ENCODE peak calls at places on chromosomes 5 and 9, in eight cellular contexts. X is NCI-H2081; N is hippocampal formation; S is activated T-cell treated with anti-CD3 and anti-CD28 coated beads, Interleukin-2, amount 50 U/mL, for 24 hours; B is HEK293T; W is GM13976; D is cardiac fibroblast; I is Daoy. P is an unnamed sample.

GRCh38 chr9:137318976-137319375 is 16.9 kb upstream of the NRARP start:
- DNase-seq in I (peak), S (no peak), X (no peak), D (peak), B (no peak), N (peak), W (no peak), P (no peak)

GRCh38 chr5:6583049-6583880 is 49.6 kb downstream of the NSUN2 start:
- DNase-seq in S (no peak), D (peak), X (no peak), I (peak), W (peak), B (no peak), N (no peak), P (peak)

GRCh38 chr9:100601216-100601615 is 23.3 kb downstream of the CAVIN4 start:
- DNase-seq in N (peak), S (peak), X (peak), B (peak), I (peak), D (peak), W (peak), P (no peak)

GRCh38 chr9:123997665-123998277 is 13.8 kb upstream of the LHX2 start:
- DNase-seq in S (peak), I (peak), D (no peak), W (peak), N (no peak), B (no peak), X (no peak), P (no peak)

GRCh38 chr5:84382363-84383295 is 2.1 kb downstream of the EDIL3 start:
- DNase-seq in I (peak), X (no peak), D (peak), N (peak), S (no peak), W (peak), B (peak), P (peak)

GRCh38 chr9:93596399-93596798 is 20.0 kb downstream of the PHF2 start:
- DNase-seq in B (no peak), I (no peak), X (no peak), N (no peak), S (no peak), W (no peak), D (no peak), P (no peak)

GRCh38 chr5:138258704-138259285 is 15.6 kb downstream of the GFRA3 start:
- DNase-seq in B (no peak), S (no peak), X (no peak), D (no peak), W (no peak), N (no peak), I (no peak), P (no peak)

GRCh38 chr5:155480731-155481131 is 467.2 kb downstream of the KIF4B start:
- DNase-seq in W (no peak), S (no peak), B (no peak), N (no peak), X (no peak), I (no peak), D (no peak), P (no peak)

GRCh38 chr5:61407706-61408105 is 75.6 kb downstream of the ZSWIM6 start:
- DNase-seq in X (no peak), I (no peak), B (no peak), W (no peak), N (no peak), S (no peak), D (no peak), P (no peak)

GRCh38 chr5:31271567-31271966 is 78.1 kb downstream of the CDH6 start:
- DNase-seq in W (no peak), D (no peak), B (no peak), S (no peak), I (no peak), N (no peak), X (no peak), P (no peak)

GRCh38 chr5:12840972-12841371 is 936.7 kb upstream of the CTNND2 start:
- DNase-seq in S (no peak), W (no peak), X (no peak), B (no peak), I (no peak), D (no peak), N (no peak), P (no peak)

GRCh38 chr9:112493738-112494137 is 7.1 kb downstream of the KIAA1958 start:
- DNase-seq in S (no peak), D (no peak), B (no peak), I (no peak), W (no peak), X (no peak), N (no peak), P (no peak)

GRCh38 chr9:82021198-82021597 is 32.6 kb downstream of the SPATA31D1 start:
- DNase-seq in D (peak), W (no peak), X (no peak), B (no peak), N (no peak), S (no peak), I (peak), P (no peak)

GRCh38 chr5:176994460-176995121 is 12.0 kb downstream of the UIMC1 start:
- DNase-seq in X (no peak), D (peak), W (peak), B (no peak), I (no peak), S (no peak), N (no peak), P (no peak)

GRCh38 chr5:91378683-91379601 is 4.2 kb downstream of the ARRDC3 start:
- DNase-seq in N (no peak), D (peak), S (no peak), X (no peak), W (no peak), B (no peak), I (no peak), P (no peak)

GRCh38 chr5:122076669-122077450 is 1.2 kb downstream of the LOX start:
- DNase-seq in X (peak), I (peak), N (peak), D (peak), W (peak), B (peak), S (peak), P (peak)

GRCh38 chr9:30935730-30936129 is 1448.7 kb upstream of the ACO1 start:
- DNase-seq in I (no peak), D (no peak), W (no peak), X (no peak), B (no peak), S (no peak), N (no peak), P (no peak)

GRCh38 chr5:105940181-105940580 is 1730.6 kb downstream of the EFNA5 start:
- DNase-seq in I (no peak), D (no peak), B (no peak), X (no peak), N (no peak), W (no peak), S (no peak), P (no peak)

GRCh38 chr9:85310531-85311070 is 431.2 kb downstream of the AGTPBP1 start:
- DNase-seq in B (no peak), D (peak), X (no peak), S (no peak), W (no peak), N (no peak), I (no peak), P (no peak)

GRCh38 chr5:157108961-157109360 is at the start of gene HAVCR2:
- DNase-seq in N (peak), W (peak), X (no peak), I (no peak), S (peak), B (no peak), D (no peak), P (no peak)

GRCh38 chr9:36213387-36213786 is 22.7 kb downstream of the CLTA start:
- DNase-seq in X (no peak), W (no peak), N (no peak), D (no peak), I (no peak), S (no peak), B (no peak), P (no peak)

GRCh38 chr9:127815512-127816361 is 13.1 kb downstream of the FPGS start:
- DNase-seq in X (no peak), N (no peak), B (no peak), I (no peak), S (no peak), D (no peak), W (no peak), P (no peak)

GRCh38 chr5:150108711-150109605 is 22.6 kb upstream of the CSF1R start:
- DNase-seq in B (no peak), D (no peak), I (no peak), X (no peak), W (no peak), N (no peak), S (no peak), P (no peak)

GRCh38 chr9:22160235-22160634 is 151.1 kb upstream of the CDKN2B start:
- DNase-seq in D (no peak), W (no peak), B (no peak), N (no peak), I (no peak), X (no peak), S (no peak), P (no peak)

GRCh38 chr9:111914749-111915424 is 18.3 kb downstream of the UGCG start:
- DNase-seq in S (no peak), N (no peak), W (no peak), B (peak), D (no peak), X (peak), I (no peak), P (no peak)

GRCh38 chr9:74721696-74722660 is 165.7 kb downstream of the TRPM6 start:
- DNase-seq in I (no peak), X (no peak), N (no peak), S (no peak), W (no peak), D (no peak), B (no peak), P (no peak)

GRCh38 chr5:157328277-157328912 is 62.5 kb downstream of the CYFIP2 start:
- DNase-seq in X (peak), D (peak), I (peak), B (peak), N (peak), W (peak), S (peak), P (peak)